ENCODE peak calls at places on chromosomes 16 and 17, in nine cellular contexts. I is psoas muscle, E is A549, K is IMR-90, M is heart left ventricle, G is tibial artery, C is body of pancreas, O is MM.1S, X is vagina. A is an unnamed sample.

GRCh38 chr17:15308758-15309157 is 32.6 kb downstream of the TEKT3 start:
- DNase-seq in I (no peak), E (no peak), K (no peak), M (no peak), G (no peak), C (no peak), O (no peak), X (no peak), A (no peak)

GRCh38 chr17:8072727-8073461 is 14.6 kb downstream of the ALOX12B start:
- DNase-seq in I (no peak), E (no peak), K (no peak), M (no peak), G (no peak), C (peak), O (no peak), X (no peak), A (no peak)

GRCh38 chr16:88380619-88381018 is 2.1 kb upstream of the ZNF469 start:
- DNase-seq in I (no peak), E (no peak), K (no peak), M (no peak), G (no peak), C (no peak), O (no peak), X (no peak), A (no peak)

GRCh38 chr17:78817123-78817522 is 23.5 kb downstream of the USP36 start:
- DNase-seq in I (peak), E (no peak), K (no peak), M (no peak), G (no peak), C (no peak), O (peak), X (no peak), A (no peak)

GRCh38 chr16:57555831-57556230 is 13.4 kb downstream of the ADGRG5 start:
- DNase-seq in I (no peak), E (no peak), K (no peak), M (no peak), G (no peak), C (no peak), O (no peak), X (no peak), A (no peak)

GRCh38 chr17:7413346-7413985 is 5.8 kb downstream of the NLGN2 start:
- DNase-seq in I (peak), E (no peak), K (peak), M (no peak), G (no peak), C (no peak), O (no peak), X (no peak), A (no peak)

GRCh38 chr17:19005789-19006430 is 1.3 kb upstream of the FAM83G start:
- DNase-seq in I (no peak), E (no peak), K (no peak), M (no peak), G (no peak), C (no peak), O (no peak), X (no peak), A (peak)

GRCh38 chr17:58325289-58325726 is 3.3 kb downstream of the TSPOAP1 start:
- DNase-seq in I (no peak), E (no peak), K (no peak), M (no peak), G (no peak), C (peak), O (no peak), X (no peak), A (peak)

GRCh38 chr16:71351558-71351901 is 7.0 kb upstream of the CALB2 start:
- DNase-seq in I (no peak), E (no peak), K (no peak), M (no peak), G (no peak), C (peak), O (no peak), X (no peak), A (peak)

GRCh38 chr16:30663820-30664528 is 5.7 kb downstream of the FBRS start:
- DNase-seq in I (no peak), E (no peak), K (no peak), M (no peak), G (no peak), C (no peak), O (no peak), X (no peak), A (no peak)
- H3K4me3 ChIP-seq in I (no peak), E (no peak), K (no peak), M (no peak), G (no peak), C (no peak), O (no peak), X (no peak), A (no peak)

DNA sequence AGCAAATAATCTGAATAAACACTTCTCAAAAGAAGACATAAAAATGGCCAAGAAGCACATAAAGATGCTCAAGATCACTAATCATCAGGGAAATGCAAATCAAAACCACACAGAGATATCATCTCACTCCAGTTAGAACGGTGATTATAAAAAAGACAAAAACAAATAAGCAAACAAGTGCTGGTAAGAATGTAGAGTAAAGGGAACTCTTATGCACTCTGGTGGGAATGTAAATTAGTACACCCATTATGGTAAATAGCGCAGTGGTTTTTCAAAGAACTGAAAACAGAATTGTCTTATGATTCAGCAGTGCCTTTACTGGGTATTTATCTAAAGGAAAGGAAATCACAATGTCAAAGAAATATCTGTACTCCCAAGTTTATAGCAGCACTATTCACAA is 343.2 kb downstream of the HAPSTR1 start:
- DNase-seq in I (no peak), E (no peak), K (no peak), M (no peak), G (no peak), C (no peak), O (no peak), X (no peak), A (no peak)
- H3K27ac ChIP-seq in I (no peak), E (no peak), K (no peak), M (no peak), G (no peak), C (no peak), O (no peak), X (no peak), A (no peak)

DNA sequence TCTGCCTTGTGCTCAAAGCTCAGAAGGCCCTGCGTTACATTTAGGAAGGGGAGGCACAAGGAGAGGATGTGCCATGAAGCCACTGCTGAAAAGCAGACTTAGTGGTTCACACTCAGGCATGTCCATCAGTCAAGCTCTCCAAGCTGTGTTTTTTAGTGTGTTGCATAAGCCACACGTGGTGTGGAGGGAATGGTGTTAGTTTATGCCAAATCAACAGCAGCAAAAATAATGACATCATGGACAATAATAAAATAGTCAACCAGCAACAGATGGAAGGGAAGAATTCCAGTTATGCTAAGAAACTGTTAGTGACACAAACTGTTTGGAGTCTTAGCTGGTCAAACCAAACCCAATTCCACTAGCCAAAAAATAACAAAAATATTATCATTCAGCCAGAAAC is 438.3 kb downstream of the NPIPA7 start:
- DNase-seq in I (no peak), E (no peak), K (no peak), M (no peak), G (no peak), C (no peak), O (no peak), X (no peak), A (no peak)
- H3K4me3 ChIP-seq in I (no peak), E (no peak), K (no peak), M (no peak), G (no peak), C (no peak), O (no peak), X (no peak), A (no peak)

GRCh38 chr17:63956296-63956920 is 16.3 kb downstream of the SCN4A start:
- DNase-seq in I (no peak), E (no peak), K (peak), M (no peak), G (no peak), C (no peak), O (no peak), X (no peak), A (no peak)

GRCh38 chr17:63954402-63955063 is 18.2 kb downstream of the SCN4A start:
- DNase-seq in I (peak), E (no peak), K (no peak), M (no peak), G (no peak), C (no peak), O (peak), X (no peak), A (no peak)

GRCh38 chr17:63955791-63956190 is 16.9 kb downstream of the SCN4A start:
- DNase-seq in I (no peak), E (no peak), K (no peak), M (no peak), G (no peak), C (no peak), O (no peak), X (no peak), A (no peak)

GRCh38 chr17:63950940-63951907 is 19.1 kb upstream of the CD79B start:
- DNase-seq in I (no peak), E (peak), K (no peak), M (no peak), G (no peak), C (peak), O (peak), X (no peak), A (no peak)

GRCh38 chr17:63955232-63955631 is 17.5 kb downstream of the SCN4A start:
- DNase-seq in I (no peak), E (no peak), K (no peak), M (no peak), G (no peak), C (no peak), O (no peak), X (no peak), A (no peak)
- H3K27ac ChIP-seq in I (peak), E (no peak), K (no peak), M (no peak), G (no peak), C (no peak), O (no peak), X (no peak), A (no peak)

GRCh38 chr17:41009936-41010335 is 1.0 kb upstream of the KRTAP3-1 start:
- DNase-seq in I (no peak), E (no peak), K (no peak), M (no peak), G (no peak), C (no peak), O (no peak), X (no peak), A (no peak)
- H3K4me3 ChIP-seq in I (no peak), E (no peak), K (no peak), M (no peak), G (no peak), C (no peak), O (no peak), X (no peak), A (no peak)

DNA sequence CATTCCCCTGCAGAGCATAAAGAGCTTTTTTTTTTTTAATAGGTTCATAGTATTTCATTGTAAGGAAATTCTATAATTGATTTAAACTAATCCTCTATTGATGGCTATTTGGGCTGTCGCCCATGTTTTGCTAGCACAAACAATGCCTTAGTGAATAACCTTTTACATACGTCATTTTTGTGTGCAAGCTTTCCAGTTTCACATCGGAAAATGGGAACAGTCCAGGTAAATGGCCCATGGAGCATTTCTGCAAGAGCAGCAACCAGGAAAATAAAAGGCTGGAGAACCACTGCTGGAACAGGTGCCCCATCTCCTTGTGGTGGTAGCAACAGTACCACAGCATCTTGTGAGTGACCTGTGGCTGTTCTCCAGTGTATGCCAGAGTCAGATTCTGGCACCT is 48.6 kb downstream of the CDH1 start:
- DNase-seq in I (no peak), E (no peak), K (no peak), M (no peak), G (no peak), C (no peak), O (no peak), X (no peak), A (no peak)
- H3K27ac ChIP-seq in I (no peak), E (no peak), K (no peak), M (no peak), G (no peak), C (peak), O (no peak), X (no peak), A (peak)